ENCODE peak calls at places on chromosomes 16 and 17, in ten cellular contexts. P, R, Z, Q, C, K, L, H, U and J are unnamed samples.

GRCh38 chr16:29770250-29770929 is 7.7 kb upstream of the ZG16 start:
- DNase-seq in P (no peak), R (no peak), Z (no peak), Q (no peak), C (no peak), K (no peak), L (no peak), H (no peak), U (no peak), J (no peak)

GRCh38 chr17:7324438-7324779 is 4.7 kb downstream of the NEURL4 start:
- DNase-seq in P (no peak), R (no peak), Z (no peak), Q (no peak), C (no peak), K (no peak), L (no peak), H (no peak), U (no peak), J (no peak)

GRCh38 chr17:16217002-16217635 is at the start of gene PIGL:
- DNase-seq in P (peak), R (peak), Z (peak), Q (peak), C (peak), K (peak), L (peak), H (peak), U (peak), J (peak)

GRCh38 chr17:60060474-60060873 is 18.2 kb downstream of the HEATR6 start:
- DNase-seq in P (no peak), R (no peak), Z (no peak), Q (no peak), C (no peak), K (no peak), L (no peak), H (no peak), U (no peak), J (no peak)

GRCh38 chr17:46962374-46962790 is 16.7 kb downstream of the RPRML start:
- DNase-seq in P (no peak), R (no peak), Z (no peak), Q (no peak), C (no peak), K (peak), L (no peak), H (peak), U (no peak), J (no peak)

GRCh38 chr17:57107498-57108101 is 22.6 kb downstream of the AKAP1 start:
- DNase-seq in P (peak), R (no peak), Z (peak), Q (no peak), C (no peak), K (peak), L (no peak), H (no peak), U (no peak), J (no peak)

GRCh38 chr17:4734857-4735475 is 3.7 kb downstream of the MED11 start:
- DNase-seq in P (no peak), R (no peak), Z (no peak), Q (no peak), C (no peak), K (no peak), L (no peak), H (no peak), U (no peak), J (no peak)

GRCh38 chr16:50718061-50718760 is 23.7 kb upstream of the CYLD start:
- DNase-seq in P (no peak), R (no peak), Z (no peak), Q (no peak), C (no peak), K (peak), L (no peak), H (no peak), U (no peak), J (no peak)